ENCODE peak calls at places on chromosomes 5 and 9, in eight cellular contexts. One of them, this sample, is unnamed.

GRCh38 chr5:65326912-65327311 is 154.8 kb downstream of the ADAMTS6 start:
- DNase-seq in epithelial cell of esophagus: no peak
- DNase-seq in left lung: no peak
- DNase-seq in CD4-positive, alpha-beta T cell: no peak
- DNase-seq in gastrocnemius medialis: no peak
- DNase-seq in psoas muscle: no peak
- DNase-seq in GM20000: no peak
- DNase-seq in lower lobe of right lung: no peak
- DNase-seq in this sample: no peak

GRCh38 chr5:151171521-151171920 is 13.9 kb upstream of the ANXA6 start:
- DNase-seq in epithelial cell of esophagus: no peak
- DNase-seq in psoas muscle: no peak
- DNase-seq in lower lobe of right lung: no peak
- DNase-seq in CD4-positive, alpha-beta T cell: no peak
- DNase-seq in gastrocnemius medialis: no peak
- DNase-seq in GM20000: no peak
- DNase-seq in left lung: no peak
- DNase-seq in this sample: no peak

GRCh38 chr5:120093178-120093577 is 370.9 kb upstream of the PRR16 start:
- DNase-seq in lower lobe of right lung: peak; percentile 51
- DNase-seq in CD4-positive, alpha-beta T cell: no peak
- DNase-seq in gastrocnemius medialis: no peak
- DNase-seq in psoas muscle: no peak
- DNase-seq in GM20000: no peak
- DNase-seq in left lung: no peak
- DNase-seq in epithelial cell of esophagus: no peak
- DNase-seq in this sample: no peak

GRCh38 chr5:57174128-57174849 is 430 bp downstream of the GPBP1 start:
- DNase-seq in CD4-positive, alpha-beta T cell: no peak
- DNase-seq in gastrocnemius medialis: no peak
- DNase-seq in epithelial cell of esophagus: peak; percentile 48
- DNase-seq in psoas muscle: peak; percentile 30
- DNase-seq in lower lobe of right lung: peak; percentile 64
- DNase-seq in left lung: peak; percentile 83
- DNase-seq in GM20000: no peak
- DNase-seq in this sample: no peak

GRCh38 chr9:93960971-93961841 is 6.1 kb upstream of the BARX1 start:
- DNase-seq in gastrocnemius medialis: no peak
- DNase-seq in epithelial cell of esophagus: no peak
- DNase-seq in left lung: no peak
- DNase-seq in psoas muscle: no peak
- DNase-seq in lower lobe of right lung: no peak
- DNase-seq in GM20000: no peak
- DNase-seq in CD4-positive, alpha-beta T cell: no peak
- DNase-seq in this sample: no peak

GRCh38 chr5:11851965-11852745 is 52.1 kb downstream of the CTNND2 start:
- DNase-seq in GM20000: no peak
- DNase-seq in psoas muscle: no peak
- DNase-seq in CD4-positive, alpha-beta T cell: no peak
- DNase-seq in lower lobe of right lung: no peak
- DNase-seq in gastrocnemius medialis: no peak
- DNase-seq in left lung: no peak
- DNase-seq in epithelial cell of esophagus: no peak
- DNase-seq in this sample: no peak

GRCh38 chr9:136823136-136824046 is 15.6 kb downstream of the RABL6 start:
- DNase-seq in GM20000: no peak
- DNase-seq in epithelial cell of esophagus: no peak
- DNase-seq in CD4-positive, alpha-beta T cell: no peak
- DNase-seq in psoas muscle: no peak
- DNase-seq in lower lobe of right lung: no peak
- DNase-seq in left lung: peak; percentile 61
- DNase-seq in gastrocnemius medialis: no peak
- DNase-seq in this sample: no peak

GRCh38 chr5:78243639-78244038 is 50.9 kb downstream of the AP3B1 start:
- DNase-seq in epithelial cell of esophagus: no peak
- DNase-seq in GM20000: no peak
- DNase-seq in CD4-positive, alpha-beta T cell: no peak
- DNase-seq in left lung: no peak
- DNase-seq in gastrocnemius medialis: no peak
- DNase-seq in lower lobe of right lung: no peak
- DNase-seq in psoas muscle: no peak
- DNase-seq in this sample: no peak

GRCh38 chr9:83062011-83062652 is 810 bp downstream of the RASEF start:
- DNase-seq in epithelial cell of esophagus: peak; percentile 71
- DNase-seq in CD4-positive, alpha-beta T cell: no peak
- DNase-seq in lower lobe of right lung: peak; percentile 74
- DNase-seq in psoas muscle: no peak
- DNase-seq in GM20000: no peak
- DNase-seq in left lung: peak; percentile 84
- DNase-seq in gastrocnemius medialis: no peak
- DNase-seq in this sample: no peak

GRCh38 chr9:126984969-126985368 is 70.4 kb downstream of the RALGPS1 start:
- DNase-seq in lower lobe of right lung: no peak
- DNase-seq in psoas muscle: peak; percentile 31
- DNase-seq in epithelial cell of esophagus: peak; percentile 14
- DNase-seq in left lung: no peak
- DNase-seq in CD4-positive, alpha-beta T cell: no peak
- DNase-seq in gastrocnemius medialis: peak; percentile 90
- DNase-seq in GM20000: no peak
- DNase-seq in this sample: no peak

GRCh38 chr9:110027624-110028023 is 180.3 kb downstream of the C9orf152 start:
- DNase-seq in GM20000: no peak
- DNase-seq in lower lobe of right lung: no peak
- DNase-seq in CD4-positive, alpha-beta T cell: no peak
- DNase-seq in psoas muscle: no peak
- DNase-seq in epithelial cell of esophagus: no peak
- DNase-seq in gastrocnemius medialis: no peak
- DNase-seq in left lung: no peak
- DNase-seq in this sample: no peak

GRCh38 chr5:133870661-133871060 is 97.8 kb downstream of the C5orf15 start:
- DNase-seq in GM20000: no peak
- DNase-seq in epithelial cell of esophagus: no peak
- DNase-seq in lower lobe of right lung: no peak
- DNase-seq in CD4-positive, alpha-beta T cell: no peak
- DNase-seq in psoas muscle: no peak
- DNase-seq in gastrocnemius medialis: no peak
- DNase-seq in left lung: no peak
- DNase-seq in this sample: no peak

DNA sequence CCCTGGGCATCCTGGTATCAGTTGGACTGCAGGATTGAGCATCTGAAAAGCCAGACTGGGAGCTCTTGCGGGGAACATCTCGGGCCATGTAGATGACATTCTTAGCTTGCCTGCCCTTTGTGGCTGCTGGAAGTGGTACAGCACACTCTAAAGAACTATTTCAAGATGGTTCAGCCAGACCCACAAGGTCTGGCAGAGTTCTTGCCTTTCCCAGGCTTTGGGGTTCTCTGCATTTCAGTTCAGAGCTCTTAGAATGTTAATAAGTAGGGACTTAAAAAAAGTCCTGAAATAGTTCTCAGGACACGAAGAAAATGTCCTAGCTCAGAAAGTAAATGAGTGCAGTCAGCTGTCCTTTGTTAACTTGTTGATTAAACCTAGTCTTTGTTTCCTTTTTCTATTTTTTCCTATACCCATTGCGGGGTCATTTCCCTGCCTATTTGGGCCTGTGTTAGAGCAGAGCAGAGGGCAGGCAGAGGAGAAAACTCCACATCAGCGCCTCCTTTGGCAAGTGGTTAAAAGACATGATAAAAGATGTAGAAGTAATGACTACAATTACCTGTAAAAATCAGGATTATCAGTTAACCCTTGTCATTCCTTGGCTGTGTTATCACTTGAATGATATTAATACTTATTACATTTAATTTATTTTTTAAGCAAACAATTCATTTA is 291.5 kb downstream of the ZSWIM6 start:
- DNase-seq in left lung: no peak
- DNase-seq in gastrocnemius medialis: no peak
- DNase-seq in psoas muscle: no peak
- DNase-seq in epithelial cell of esophagus: no peak
- DNase-seq in GM20000: no peak
- DNase-seq in CD4-positive, alpha-beta T cell: no peak
- DNase-seq in lower lobe of right lung: no peak
- DNase-seq in this sample: no peak
- TF ChIP-seq CTCF in left lung: no peak
- TF ChIP-seq CTCF in gastrocnemius medialis: no peak
- TF ChIP-seq CTCF in psoas muscle: no peak
- TF ChIP-seq CTCF in epithelial cell of esophagus: peak; percentile 33
- TF ChIP-seq CTCF in GM20000: no peak
- TF ChIP-seq CTCF in CD4-positive, alpha-beta T cell: no peak
- TF ChIP-seq CTCF in lower lobe of right lung: no peak
- TF ChIP-seq CTCF in this sample: peak; percentile 16

DNA sequence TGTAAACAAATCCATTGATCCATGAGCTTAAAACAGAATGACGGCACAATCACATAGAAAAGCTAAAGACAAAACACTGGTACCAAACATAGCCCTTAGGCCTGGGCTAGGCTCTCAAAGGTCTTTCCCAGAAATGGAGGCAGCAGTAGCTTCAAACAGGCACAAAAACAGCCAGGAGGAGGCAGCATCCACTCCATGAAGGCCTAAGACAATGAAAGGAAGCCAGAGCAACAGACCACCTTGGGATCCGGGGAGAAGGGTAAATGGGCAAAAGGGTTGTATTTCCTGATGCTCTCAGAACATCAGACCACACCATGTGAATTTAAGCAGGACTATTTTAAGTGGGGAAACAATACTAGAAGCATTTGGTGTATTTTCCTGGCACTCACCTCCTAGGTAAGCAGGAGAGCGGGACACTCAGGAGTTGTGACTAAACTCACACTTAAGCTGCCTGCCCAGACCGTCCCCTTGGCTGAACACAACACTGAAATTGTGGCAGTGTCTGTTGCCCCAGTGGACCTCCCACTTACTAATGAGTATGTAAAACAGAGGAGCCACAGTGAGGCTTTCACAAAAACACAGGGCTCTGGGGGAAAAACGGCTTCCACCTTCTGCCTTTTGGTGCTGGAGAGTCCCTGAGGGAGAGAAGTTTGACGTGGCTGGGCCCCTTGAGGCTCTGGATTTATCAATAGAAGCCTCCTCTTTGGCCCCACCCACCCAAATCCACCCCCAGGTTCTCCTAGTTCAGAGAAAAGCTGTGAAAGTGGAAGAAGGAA is 11.9 kb downstream of the GNPDA1 start:
- DNase-seq in epithelial cell of esophagus: peak; percentile 35
- DNase-seq in psoas muscle: no peak
- DNase-seq in gastrocnemius medialis: no peak
- DNase-seq in GM20000: no peak
- DNase-seq in left lung: no peak
- DNase-seq in CD4-positive, alpha-beta T cell: no peak
- DNase-seq in lower lobe of right lung: no peak
- DNase-seq in this sample: no peak
- TF ChIP-seq CTCF in epithelial cell of esophagus: peak; percentile 38
- TF ChIP-seq CTCF in psoas muscle: peak; percentile 19
- TF ChIP-seq CTCF in gastrocnemius medialis: no peak
- TF ChIP-seq CTCF in GM20000: no peak
- TF ChIP-seq CTCF in left lung: no peak
- TF ChIP-seq CTCF in CD4-positive, alpha-beta T cell: peak; percentile 37
- TF ChIP-seq CTCF in lower lobe of right lung: peak; percentile 22
- TF ChIP-seq CTCF in this sample: peak; percentile 17

DNA sequence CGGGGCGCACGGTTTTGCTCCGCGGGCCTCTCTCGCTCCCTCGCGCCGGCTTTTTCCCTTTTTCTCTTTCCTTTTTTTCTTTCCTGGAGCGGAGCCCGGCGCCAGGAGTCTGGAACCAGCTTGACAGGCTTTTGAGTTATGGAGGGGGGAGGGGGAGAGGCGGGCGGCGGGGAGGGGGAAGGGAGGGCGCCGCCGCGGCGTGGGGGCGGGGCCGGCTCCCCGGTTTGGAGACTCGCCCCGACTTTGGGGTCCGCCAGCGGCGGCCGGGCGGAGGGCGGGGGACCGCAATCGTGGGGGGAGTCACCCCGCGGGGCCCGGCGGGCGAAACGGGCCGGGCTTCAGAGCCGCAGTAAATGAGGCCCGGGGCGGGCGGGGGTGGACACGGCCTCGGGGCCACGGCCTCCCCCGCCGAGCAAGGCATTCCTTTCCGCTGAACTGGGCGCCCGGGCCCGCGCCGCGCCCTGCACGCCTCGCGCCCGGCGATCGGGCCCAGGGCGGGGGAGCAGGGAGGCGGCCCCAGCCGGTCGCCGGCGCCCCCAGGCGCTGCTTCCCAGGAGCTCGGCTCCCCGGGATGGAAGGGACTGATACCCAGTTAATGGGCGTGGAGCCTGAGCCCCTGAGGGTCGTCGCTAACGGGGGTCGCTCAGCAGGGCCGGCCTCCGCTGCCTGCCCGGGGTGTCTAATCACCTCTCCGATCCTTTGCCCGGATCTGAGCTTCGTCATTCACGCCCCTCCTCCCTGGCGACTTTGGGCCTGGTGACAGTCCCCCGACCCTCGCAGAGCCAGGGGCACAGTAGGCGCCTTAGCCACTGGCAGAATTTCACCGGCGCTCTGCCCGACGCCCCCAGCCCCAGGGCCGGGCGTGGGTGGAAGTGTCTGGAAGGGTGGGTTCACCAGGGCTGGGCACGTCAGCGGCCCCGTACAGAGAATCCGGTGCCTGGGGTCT is 138.1 kb downstream of the C9orf50 start:
- DNase-seq in epithelial cell of esophagus: peak; percentile 85
- DNase-seq in left lung: peak; percentile 91
- DNase-seq in CD4-positive, alpha-beta T cell: no peak
- DNase-seq in GM20000: no peak
- DNase-seq in lower lobe of right lung: peak; percentile 84
- DNase-seq in gastrocnemius medialis: peak; percentile 87
- DNase-seq in psoas muscle: peak; percentile 89
- DNase-seq in this sample: no peak
- TF ChIP-seq CTCF in epithelial cell of esophagus: no peak
- TF ChIP-seq CTCF in left lung: no peak
- TF ChIP-seq CTCF in CD4-positive, alpha-beta T cell: no peak
- TF ChIP-seq CTCF in GM20000: no peak
- TF ChIP-seq CTCF in lower lobe of right lung: no peak
- TF ChIP-seq CTCF in gastrocnemius medialis: no peak
- TF ChIP-seq CTCF in psoas muscle: no peak
- TF ChIP-seq CTCF in this sample: no peak

DNA sequence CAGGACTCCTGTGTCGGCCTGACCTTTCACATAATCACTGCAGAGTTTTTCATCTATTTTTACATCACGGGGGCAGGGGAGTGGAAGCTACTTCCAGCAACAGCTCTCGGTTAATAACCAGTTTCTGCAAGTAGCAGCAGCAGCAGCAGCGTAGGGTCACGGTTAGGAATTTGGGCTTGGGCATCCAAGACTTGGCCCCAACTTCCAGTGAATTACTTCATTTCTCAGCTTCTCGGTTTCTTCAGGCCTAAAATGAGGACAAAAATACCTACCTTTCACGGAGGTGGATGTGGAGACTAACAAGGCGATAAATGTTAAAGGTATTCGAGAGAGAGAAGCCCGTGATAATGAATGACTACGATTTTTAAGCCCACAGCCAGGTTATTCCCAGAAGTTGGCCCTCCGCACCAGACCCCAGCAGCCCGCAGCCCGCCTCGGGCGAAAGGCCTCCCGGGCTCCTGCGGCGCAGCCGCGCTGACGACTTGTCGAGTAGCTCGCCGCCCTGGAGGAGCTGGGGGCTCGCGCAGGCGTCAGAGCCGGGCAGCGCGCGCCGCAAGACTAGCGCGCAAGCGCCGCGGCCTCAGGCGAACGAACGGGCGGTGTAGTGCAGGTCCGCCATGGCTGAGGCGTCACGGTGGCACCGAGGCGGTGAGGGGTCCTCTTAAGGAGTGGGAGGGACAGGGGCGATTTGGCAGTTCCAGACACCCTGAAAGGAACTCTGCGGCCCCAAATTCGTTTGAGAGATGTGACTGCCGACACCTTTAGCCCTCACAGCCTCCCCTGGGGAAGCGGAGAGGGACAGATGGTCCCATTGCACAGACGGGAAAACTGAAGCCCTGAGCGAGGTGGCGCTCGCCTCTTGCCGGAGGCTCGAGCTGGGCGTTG is at the start of gene PKD2L2:
- DNase-seq in CD4-positive, alpha-beta T cell: peak; percentile 68
- DNase-seq in lower lobe of right lung: peak; percentile 90
- DNase-seq in gastrocnemius medialis: peak; percentile 82
- DNase-seq in left lung: peak; percentile 94
- DNase-seq in GM20000: peak; percentile 82
- DNase-seq in epithelial cell of esophagus: peak; percentile 91
- DNase-seq in psoas muscle: peak; percentile 84
- DNase-seq in this sample: no peak
- TF ChIP-seq CTCF in CD4-positive, alpha-beta T cell: no peak
- TF ChIP-seq CTCF in lower lobe of right lung: peak; percentile 15
- TF ChIP-seq CTCF in gastrocnemius medialis: no peak
- TF ChIP-seq CTCF in left lung: no peak
- TF ChIP-seq CTCF in GM20000: no peak
- TF ChIP-seq CTCF in epithelial cell of esophagus: no peak
- TF ChIP-seq CTCF in psoas muscle: peak; percentile 12
- TF ChIP-seq CTCF in this sample: no peak